ENCODE peak calls at places on chromosomes 6 and 20, in eight cellular contexts. R is psoas muscle; M is fibroblast of lung; O is AG04450; A is CD8-positive, alpha-beta T cell; G is mucosa of descending colon; D is astrocyte of the cerebellum; Z is neural progenitor cell. U is an unnamed sample.
A peak's percentile ranks its signal among the peaks of the same experiment; 100 is the strongest.

GRCh38 chr20:48604936-48605335 is 222.9 kb downstream of the PREX1 start:
- DNase-seq in R (no peak), M (no peak), O (no peak), A (no peak), G (peak; percentile 15), D (no peak), Z (no peak), U (no peak)

GRCh38 chr6:82144007-82144851 is 103.3 kb downstream of the IBTK start:
- DNase-seq in R (peak; percentile 16), M (peak; percentile 94), O (peak; percentile 73), A (no peak), G (no peak), D (peak; percentile 74), Z (peak; percentile 27), U (peak; percentile 93)

GRCh38 chr6:116406678-116407345 is 36.1 kb downstream of the DSE start:
- DNase-seq in R (no peak), M (peak; percentile 54), O (no peak), A (no peak), G (no peak), D (no peak), Z (no peak), U (no peak)

GRCh38 chr6:12939314-12939713 is 222.7 kb downstream of the PHACTR1 start:
- DNase-seq in R (no peak), M (no peak), O (no peak), A (no peak), G (no peak), D (no peak), Z (no peak), U (no peak)

GRCh38 chr6:106539931-106540330 is 89.4 kb downstream of the RTN4IP1 start:
- DNase-seq in R (no peak), M (no peak), O (no peak), A (no peak), G (no peak), D (no peak), Z (peak; percentile 47), U (no peak)

GRCh38 chr20:45016089-45016641 is 49.9 kb downstream of the STK4 start:
- DNase-seq in R (no peak), M (no peak), O (no peak), A (no peak), G (no peak), D (no peak), Z (no peak), U (no peak)

GRCh38 chr6:166420351-166420750 is 37.6 kb upstream of the MPC1 start:
- DNase-seq in R (no peak), M (peak; percentile 44), O (no peak), A (no peak), G (no peak), D (no peak), Z (no peak), U (no peak)

GRCh38 chr20:31572042-31572700 is 32.9 kb upstream of the ID1 start:
- DNase-seq in R (no peak), M (no peak), O (no peak), A (no peak), G (no peak), D (no peak), Z (no peak), U (no peak)

GRCh38 chr20:25750765-25751696 is 54.4 kb upstream of the ZNF337 start:
- DNase-seq in R (peak; percentile 30), M (peak; percentile 51), O (no peak), A (peak; percentile 63), G (peak; percentile 74), D (no peak), Z (peak; percentile 19), U (peak; percentile 12)

GRCh38 chr6:132202569-132202968 is 198.7 kb downstream of the MOXD1 start:
- DNase-seq in R (no peak), M (peak; percentile 93), O (peak; percentile 81), A (no peak), G (no peak), D (no peak), Z (no peak), U (peak; percentile 77)

GRCh38 chr6:42334870-42335269 is 116.9 kb downstream of the TRERF1 start:
- DNase-seq in R (no peak), M (no peak), O (no peak), A (no peak), G (no peak), D (no peak), Z (no peak), U (no peak)

GRCh38 chr6:42331019-42331418 is 113.4 kb upstream of the MRPS10 start:
- DNase-seq in R (no peak), M (no peak), O (no peak), A (no peak), G (no peak), D (no peak), Z (no peak), U (no peak)

GRCh38 chr6:42333622-42334021 is 116.0 kb upstream of the MRPS10 start:
- DNase-seq in R (no peak), M (no peak), O (no peak), A (no peak), G (no peak), D (no peak), Z (no peak), U (no peak)

GRCh38 chr6:42335896-42336295 is 115.8 kb downstream of the TRERF1 start:
- DNase-seq in R (no peak), M (no peak), O (no peak), A (no peak), G (no peak), D (no peak), Z (no peak), U (peak; percentile 52)

DNA sequence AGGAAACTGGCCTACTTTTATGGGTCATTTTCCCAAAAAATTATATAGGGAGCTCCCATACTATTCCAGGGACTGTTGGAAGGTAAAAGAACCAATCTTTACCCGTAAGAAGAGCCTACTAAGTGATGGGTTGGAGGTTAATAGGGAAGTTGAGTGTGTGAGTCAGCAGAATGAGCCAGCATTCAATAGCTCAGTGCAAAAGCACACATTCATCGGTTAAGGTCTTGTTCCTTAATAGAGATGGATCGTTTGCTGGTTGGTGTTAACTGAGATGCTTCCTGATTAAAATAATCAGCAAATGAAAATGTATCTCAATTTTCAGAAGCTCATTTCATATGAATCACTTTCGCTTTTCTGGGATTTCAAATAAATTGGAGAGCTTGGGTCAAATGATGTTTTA is 115.3 kb upstream of the MRPS10 start:
- DNase-seq in R (no peak), M (no peak), O (no peak), A (no peak), G (no peak), D (no peak), Z (no peak), U (no peak)
- H3K4me3 ChIP-seq in R (no peak overlapping the region), M (no peak overlapping the region), O (no peak overlapping the region), A (no peak overlapping the region), G (no peak overlapping the region), D (no peak overlapping the region), Z (no peak overlapping the region), U (no peak overlapping the region)

DNA sequence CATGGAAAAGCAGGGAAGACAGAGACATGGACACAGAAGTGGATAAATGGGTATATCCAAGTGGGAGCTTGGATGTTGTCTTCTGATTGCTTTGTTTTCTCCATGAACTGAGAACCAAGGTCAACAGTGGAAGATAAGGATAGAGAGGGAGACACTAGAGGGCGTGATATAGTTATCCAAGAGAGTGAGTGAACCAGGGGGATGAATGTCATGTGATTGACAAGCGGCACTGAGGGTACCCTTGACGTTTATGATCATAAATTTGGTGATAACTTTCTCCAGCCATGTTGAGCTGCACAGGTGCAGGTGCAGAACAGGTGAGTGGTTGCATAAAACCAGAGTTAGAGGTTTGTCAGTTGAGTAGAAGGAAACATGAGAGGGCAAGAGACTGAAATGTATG is 20.7 kb downstream of the EBF4 start:
- DNase-seq in R (no peak), M (no peak), O (no peak), A (no peak), G (no peak), D (no peak), Z (no peak), U (no peak)
- TF ChIP-seq CTCF in R (no peak), M (peak; percentile 23), O (peak; percentile 4), A (peak; percentile 34), G (no peak), D (peak; percentile 6), Z (peak; percentile 39), U (peak; percentile 19)

GRCh38 chr6:149464411-149464810 is 20.4 kb downstream of the ZC3H12D start:
- DNase-seq in R (no peak), M (no peak), O (no peak), A (no peak), G (no peak), D (no peak), Z (no peak), U (no peak)

GRCh38 chr6:149471801-149472200 is 13.0 kb downstream of the ZC3H12D start:
- DNase-seq in R (no peak), M (no peak), O (no peak), A (no peak), G (no peak), D (no peak), Z (no peak), U (no peak)

GRCh38 chr6:149470948-149471347 is 13.9 kb downstream of the ZC3H12D start:
- DNase-seq in R (no peak), M (no peak), O (no peak), A (no peak), G (no peak), D (no peak), Z (no peak), U (no peak)

GRCh38 chr6:149467265-149467664 is 17.5 kb downstream of the ZC3H12D start:
- DNase-seq in R (no peak), M (no peak), O (no peak), A (no peak), G (no peak), D (no peak), Z (no peak), U (no peak)

DNA sequence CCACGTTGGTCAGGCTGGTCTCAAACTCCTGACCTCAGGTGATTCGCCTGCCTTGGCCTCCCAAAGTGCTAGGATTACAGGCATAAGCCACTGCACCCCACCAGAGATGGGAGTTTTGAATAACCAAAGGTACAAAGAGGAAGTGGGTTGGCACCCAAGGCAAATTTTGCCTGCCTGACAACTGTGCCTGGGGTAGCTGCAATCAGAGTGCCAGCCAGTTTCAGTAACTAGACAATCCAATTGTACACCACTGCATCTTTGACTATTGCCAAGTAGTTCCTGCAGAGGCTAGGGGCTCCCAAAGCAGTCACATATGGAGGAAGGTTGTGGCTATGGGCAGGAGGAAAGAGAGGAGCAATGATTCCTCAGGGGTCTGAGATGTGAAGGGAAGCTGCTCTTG is 16.6 kb downstream of the ZC3H12D start:
- DNase-seq in R (no peak), M (no peak), O (no peak), A (no peak), G (no peak), D (no peak), Z (no peak), U (no peak)
- H3K4me3 ChIP-seq in R (no peak overlapping the region), M (no peak overlapping the region), O (no peak overlapping the region), A (no peak overlapping the region), G (no peak overlapping the region), D (no peak overlapping the region), Z (no peak overlapping the region), U (no peak overlapping the region)

DNA sequence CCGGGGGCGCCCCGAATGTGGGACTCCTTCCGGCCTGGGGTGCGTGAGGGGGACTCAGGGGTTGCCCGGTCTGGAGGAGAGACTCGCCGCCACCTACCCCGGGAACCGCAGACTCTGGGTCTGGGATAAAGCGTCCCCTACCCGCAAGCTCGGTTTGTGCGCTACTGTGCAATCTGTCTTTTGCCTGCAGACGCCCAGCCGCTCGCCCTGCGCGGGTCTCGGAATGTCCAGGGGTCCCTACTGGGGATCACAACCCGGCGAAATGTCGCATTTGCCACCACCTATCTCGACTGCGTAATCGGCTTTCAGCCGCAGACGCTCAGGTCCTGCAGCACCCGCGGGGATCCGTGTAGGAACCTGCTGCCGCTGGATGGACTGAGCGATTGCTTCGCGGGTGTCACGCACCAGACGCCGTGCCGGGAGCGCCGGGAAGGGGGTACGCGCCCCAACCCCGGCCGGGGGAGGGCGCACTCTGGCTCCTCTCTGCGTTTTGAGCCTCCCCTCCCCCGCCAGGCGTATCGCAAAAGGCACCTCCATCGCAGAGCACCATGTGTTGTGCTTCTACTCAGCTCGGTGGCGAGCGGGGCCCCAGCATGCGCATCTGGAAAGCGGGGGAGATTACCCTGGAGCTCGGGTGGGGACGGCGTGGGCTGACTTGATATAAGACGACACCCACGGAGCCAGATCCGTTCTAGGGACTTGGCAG is 824 bp upstream of the PTPRA start:
- DNase-seq in R (peak; percentile 68), M (peak; percentile 60), O (no peak), A (peak; percentile 83), G (peak; percentile 82), D (no peak), Z (peak; percentile 86), U (no peak)
- TF ChIP-seq CTCF in R (peak; percentile 20), M (peak; percentile 25), O (peak; percentile 40), A (peak; percentile 40), G (no peak), D (peak; percentile 14), Z (peak; percentile 49), U (peak; percentile 48)